ENCODE peak calls at places on chromosome 1, in eight cellular contexts. F, A, K, L, J, V, R and W are unnamed samples.

GRCh38 chr1:218426343-218426657 is 81.2 kb downstream of the TGFB2 start:
- DNase-seq in F (peak), A (no peak), K (no peak), L (no peak), J (no peak), V (peak), R (no peak), W (no peak)

GRCh38 chr1:117659565-117660264 is 53.9 kb downstream of the TENT5C start:
- DNase-seq in F (no peak), A (no peak), K (no peak), L (peak), J (no peak), V (no peak), R (no peak), W (no peak)

GRCh38 chr1:203536981-203537455 is 43.1 kb downstream of the OPTC start:
- DNase-seq in F (peak), A (no peak), K (no peak), L (no peak), J (no peak), V (no peak), R (no peak), W (no peak)

GRCh38 chr1:19034721-19035120 is 78.2 kb upstream of the IFFO2 start:
- DNase-seq in F (no peak), A (no peak), K (no peak), L (no peak), J (no peak), V (no peak), R (no peak), W (no peak)

GRCh38 chr1:167821969-167822685 is 91.8 kb downstream of the ADCY10 start:
- DNase-seq in F (peak), A (no peak), K (no peak), L (no peak), J (no peak), V (no peak), R (no peak), W (no peak)

GRCh38 chr1:225498539-225499135 is 70.8 kb upstream of the LBR start:
- DNase-seq in F (no peak), A (no peak), K (no peak), L (no peak), J (no peak), V (no peak), R (no peak), W (no peak)

GRCh38 chr1:167756760-167757405 is 35.1 kb downstream of the MPZL1 start:
- DNase-seq in F (no peak), A (no peak), K (no peak), L (no peak), J (no peak), V (no peak), R (no peak), W (no peak)

GRCh38 chr1:179586107-179586823 is 5.4 kb upstream of the TDRD5 start:
- DNase-seq in F (peak), A (peak), K (no peak), L (no peak), J (no peak), V (peak), R (peak), W (no peak)

GRCh38 chr1:186492531-186493291 is 31.8 kb upstream of the PDC start:
- DNase-seq in F (peak), A (no peak), K (no peak), L (no peak), J (no peak), V (no peak), R (no peak), W (no peak)

GRCh38 chr1:159428536-159428935 is 3.5 kb upstream of the OR10J4 start:
- DNase-seq in F (no peak), A (no peak), K (no peak), L (no peak), J (no peak), V (no peak), R (no peak), W (no peak)

GRCh38 chr1:23422313-23422877 is 2.2 kb downstream of the TCEA3 start:
- DNase-seq in F (no peak), A (peak), K (peak), L (peak), J (peak), V (peak), R (peak), W (no peak)

GRCh38 chr1:67464058-67464457 is 33.9 kb upstream of the SERBP1 start:
- DNase-seq in F (no peak), A (no peak), K (no peak), L (no peak), J (no peak), V (no peak), R (no peak), W (no peak)

GRCh38 chr1:1318131-1318652 is 6.3 kb downstream of the INTS11 start:
- DNase-seq in F (peak), A (peak), K (no peak), L (no peak), J (no peak), V (peak), R (no peak), W (no peak)

GRCh38 chr1:93694833-93695232 is 13.2 kb upstream of the BCAR3 start:
- DNase-seq in F (no peak), A (peak), K (no peak), L (no peak), J (no peak), V (no peak), R (no peak), W (no peak)

GRCh38 chr1:76587213-76587612 is 280.1 kb upstream of the ST6GALNAC5 start:
- DNase-seq in F (no peak), A (peak), K (no peak), L (no peak), J (no peak), V (no peak), R (no peak), W (peak)

GRCh38 chr1:17742590-17742989 is 12.5 kb upstream of the ACTL8 start:
- DNase-seq in F (no peak), A (no peak), K (no peak), L (no peak), J (no peak), V (peak), R (no peak), W (no peak)

GRCh38 chr1:240234477-240235225 is 143.0 kb downstream of the FMN2 start:
- DNase-seq in F (no peak), A (no peak), K (no peak), L (no peak), J (no peak), V (no peak), R (no peak), W (no peak)

GRCh38 chr1:31007462-31007991 is 58.0 kb downstream of the PUM1 start:
- DNase-seq in F (no peak), A (no peak), K (no peak), L (no peak), J (no peak), V (no peak), R (no peak), W (no peak)

GRCh38 chr1:25503551-25504426 is 39.6 kb upstream of the LDLRAP1 start:
- DNase-seq in F (peak), A (peak), K (peak), L (peak), J (peak), V (no peak), R (peak), W (peak)

GRCh38 chr1:23421752-23422312 is 2.7 kb downstream of the TCEA3 start:
- DNase-seq in F (no peak), A (peak), K (no peak), L (no peak), J (no peak), V (no peak), R (no peak), W (no peak)

GRCh38 chr1:229287257-229287656 is 16.3 kb downstream of the RAB4A start:
- DNase-seq in F (no peak), A (no peak), K (no peak), L (no peak), J (no peak), V (no peak), R (no peak), W (no peak)

GRCh38 chr1:110068646-110069301 is 1.7 kb downstream of the ALX3 start:
- DNase-seq in F (no peak), A (no peak), K (no peak), L (peak), J (no peak), V (no peak), R (peak), W (no peak)

GRCh38 chr1:225870883-225871282 is 11.3 kb downstream of the TMEM63A start:
- DNase-seq in F (no peak), A (peak), K (no peak), L (no peak), J (no peak), V (no peak), R (no peak), W (no peak)

GRCh38 chr1:8987881-8988617 is 38.2 kb downstream of the SLC2A7 start:
- DNase-seq in F (peak), A (peak), K (peak), L (peak), J (peak), V (peak), R (peak), W (peak)

GRCh38 chr1:30778156-30778978 is 20.8 kb upstream of the LAPTM5 start:
- DNase-seq in F (peak), A (peak), K (no peak), L (no peak), J (no peak), V (no peak), R (no peak), W (no peak)

GRCh38 chr1:21857142-21857839 is 45.2 kb downstream of the LDLRAD2 start:
- DNase-seq in F (no peak), A (no peak), K (peak), L (no peak), J (no peak), V (no peak), R (no peak), W (no peak)

GRCh38 chr1:15311886-15312285 is 64.9 kb downstream of the FHAD1 start:
- DNase-seq in F (no peak), A (no peak), K (no peak), L (no peak), J (no peak), V (no peak), R (no peak), W (no peak)

GRCh38 chr1:201761178-201761577 is 67.8 kb upstream of the IPO9 start:
- DNase-seq in F (no peak), A (no peak), K (no peak), L (no peak), J (no peak), V (no peak), R (no peak), W (no peak)

GRCh38 chr1:22297999-22298398 is 153.7 kb upstream of the ZBTB40 start:
- DNase-seq in F (no peak), A (no peak), K (no peak), L (no peak), J (no peak), V (no peak), R (no peak), W (no peak)

GRCh38 chr1:23960291-23960718 is 677 bp downstream of the PNRC2 start:
- DNase-seq in F (no peak), A (no peak), K (no peak), L (no peak), J (no peak), V (no peak), R (no peak), W (no peak)

GRCh38 chr1:91885331-91885715 is 628 bp downstream of the TGFBR3 start:
- DNase-seq in F (no peak), A (no peak), K (peak), L (peak), J (peak), V (peak), R (no peak), W (peak)

GRCh38 chr1:117615474-117615873 is 9.6 kb downstream of the TENT5C start:
- DNase-seq in F (no peak), A (peak), K (peak), L (no peak), J (no peak), V (no peak), R (no peak), W (no peak)

GRCh38 chr1:29998686-29999085 is 724.7 kb downstream of the MATN1 start:
- DNase-seq in F (no peak), A (no peak), K (no peak), L (no peak), J (no peak), V (no peak), R (no peak), W (no peak)

GRCh38 chr1:115283681-115284146 is 54.3 kb downstream of the NGF start:
- DNase-seq in F (no peak), A (no peak), K (no peak), L (no peak), J (no peak), V (peak), R (no peak), W (no peak)